ENCODE peak calls at places on chromosomes 6 and 20, in four cellular contexts. N is spleen, C is stomach, R is breast epithelium. E is an unnamed sample.

GRCh38 chr20:60000271-60001026 is 42.2 kb downstream of the CDH26 start:
- DNase-seq in N (no peak), C (no peak), R (no peak), E (peak)

GRCh38 chr6:111812080-111813038 is 60.9 kb downstream of the FYN start:
- DNase-seq in N (no peak), C (no peak), R (no peak), E (no peak)

GRCh38 chr6:14635933-14636599 is 518.5 kb downstream of the CD83 start:
- DNase-seq in N (no peak), C (no peak), R (no peak), E (no peak)

GRCh38 chr6:145891126-145891525 is 73.0 kb downstream of the SHPRH start:
- DNase-seq in N (no peak), C (no peak), R (no peak), E (no peak)

GRCh38 chr6:121857551-121857950 is 422.1 kb downstream of the GJA1 start:
- DNase-seq in N (no peak), C (no peak), R (no peak), E (no peak)

GRCh38 chr6:95266537-95267258 is 310.6 kb upstream of the MANEA start:
- DNase-seq in N (no peak), C (no peak), R (no peak), E (no peak)

GRCh38 chr6:42368156-42368555 is 83.6 kb downstream of the TRERF1 start:
- DNase-seq in N (no peak), C (no peak), R (no peak), E (no peak)

GRCh38 chr6:151284012-151284411 is 44.2 kb downstream of the AKAP12 start:
- DNase-seq in N (no peak), C (no peak), R (no peak), E (no peak)

GRCh38 chr6:43971776-43972126 is 155.5 kb downstream of the MRPL14 start:
- DNase-seq in N (no peak), C (no peak), R (no peak), E (no peak)

GRCh38 chr20:36154696-36155628 is at the start of gene EPB41L1:
- DNase-seq in N (no peak), C (no peak), R (no peak), E (no peak)

GRCh38 chr6:119445666-119446622 is 96.4 kb upstream of the MAN1A1 start:
- DNase-seq in N (no peak), C (no peak), R (no peak), E (no peak)

GRCh38 chr20:52913650-52914387 is 58.3 kb upstream of the TSHZ2 start:
- DNase-seq in N (no peak), C (no peak), R (no peak), E (no peak)

GRCh38 chr6:28606424-28607391 is 81.0 kb downstream of the GPX5 start:
- DNase-seq in N (no peak), C (no peak), R (no peak), E (no peak)

GRCh38 chr20:1474817-1475603 is 8.4 kb upstream of the NSFL1C start:
- DNase-seq in N (no peak), C (no peak), R (no peak), E (no peak)

GRCh38 chr6:138863331-138863730 is 67.4 kb downstream of the ECT2L start:
- DNase-seq in N (no peak), C (no peak), R (no peak), E (no peak)

GRCh38 chr6:130959938-130960337 is 103.1 kb downstream of the EPB41L2 start:
- DNase-seq in N (no peak), C (no peak), R (no peak), E (no peak)

GRCh38 chr6:84731901-84732300 is 32.5 kb downstream of the TBX18 start:
- DNase-seq in N (no peak), C (no peak), R (no peak), E (no peak)

GRCh38 chr6:144718431-144718830 is 433.3 kb downstream of the UTRN start:
- DNase-seq in N (no peak), C (no peak), R (no peak), E (no peak)

DNA sequence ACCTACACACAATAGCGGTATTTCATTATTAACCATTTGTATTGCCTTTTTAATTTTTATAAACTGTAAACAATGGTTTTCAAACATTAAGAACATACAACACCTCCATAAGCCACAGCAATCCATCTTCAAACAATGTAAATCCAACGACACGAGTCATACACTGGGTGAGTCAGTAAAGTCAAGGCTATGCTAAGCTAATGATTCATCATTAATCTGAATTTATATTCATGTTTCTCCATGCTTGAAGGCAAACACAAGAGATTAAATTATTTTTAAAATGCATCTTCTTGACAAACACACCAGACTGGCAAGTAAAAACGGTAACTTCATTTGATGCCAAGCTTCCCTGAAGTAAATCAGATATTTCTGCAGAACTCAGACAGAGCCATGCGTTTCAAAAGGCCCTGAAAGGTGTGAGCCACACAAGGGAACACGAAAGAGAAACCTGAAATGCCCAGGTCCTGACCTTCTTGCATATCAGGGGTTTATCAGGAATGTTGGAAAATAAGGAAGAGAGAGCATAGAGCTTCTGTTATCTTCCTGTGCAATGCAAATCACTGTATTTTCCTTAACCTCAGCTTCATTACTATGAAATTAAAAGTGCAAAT is 162.5 kb downstream of the ALDH8A1 start:
- DNase-seq in N (no peak), C (no peak), R (no peak), E (no peak)
- H3K27ac ChIP-seq in N (no peak), C (peak), R (no peak), E (no peak)

GRCh38 chr20:11356061-11356460 is 561.6 kb upstream of the BTBD3 start:
- DNase-seq in N (no peak), C (no peak), R (no peak), E (no peak)
- TF ChIP-seq POLR2AphosphoS5 in N (no peak), C (no peak), R (no peak), E (no peak)

GRCh38 chr20:40632346-40632976 is 56.6 kb downstream of the MAFB start:
- DNase-seq in N (no peak), C (no peak), R (no peak), E (peak)

GRCh38 chr20:40630723-40631631 is 58.1 kb downstream of the MAFB start:
- DNase-seq in N (no peak), C (no peak), R (no peak), E (peak)

GRCh38 chr20:40633123-40633850 is 55.7 kb downstream of the MAFB start:
- DNase-seq in N (no peak), C (no peak), R (no peak), E (peak)

DNA sequence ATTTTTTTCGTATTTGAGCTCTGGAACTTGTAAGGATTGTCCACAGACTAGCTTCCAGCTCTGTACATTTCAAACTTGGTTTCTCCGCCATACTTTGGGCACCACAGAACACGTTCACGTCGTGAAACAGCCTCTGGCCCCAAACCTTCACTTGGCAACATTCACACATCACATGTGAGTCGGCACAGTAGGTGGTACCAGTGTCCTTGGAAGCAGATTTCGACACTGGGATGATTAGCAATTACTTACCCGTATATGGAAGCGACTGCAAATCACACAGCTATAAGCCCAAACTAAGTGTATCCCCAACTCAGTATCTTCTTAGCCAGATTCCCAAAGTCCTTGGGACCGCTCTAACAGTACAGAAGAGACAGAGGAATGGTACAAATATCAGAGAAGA is 60.2 kb downstream of the MAFB start:
- DNase-seq in N (no peak), C (no peak), R (no peak), E (peak)
- H3K27ac ChIP-seq in N (no peak), C (no peak), R (no peak), E (no peak)

GRCh38 chr6:30613251-30614043 is 3.6 kb downstream of the PPP1R10 start:
- DNase-seq in N (no peak), C (no peak), R (no peak), E (no peak)
- TF ChIP-seq POLR2AphosphoS5 in N (peak), C (no peak), R (no peak), E (no peak)

GRCh38 chr6:37284781-37285180 is 26.8 kb upstream of the TMEM217 start:
- DNase-seq in N (no peak), C (no peak), R (no peak), E (no peak)
- H3K27ac ChIP-seq in N (no peak), C (no peak), R (no peak), E (peak)